ENCODE peak calls at places on chromosome 11, in eight cellular contexts. One of them, this sample, is unnamed.

GRCh38 chr11:1574256-1575242 is 2.5 kb upstream of the DUSP8 start:
- DNase-seq in AG09309: no peak
- DNase-seq in fibroblast of mammary gland: peak
- DNase-seq in NT2/D1: no peak
- DNase-seq in cardiac fibroblast: peak
- DNase-seq in NB4: peak
- DNase-seq in bronchial epithelial cell: no peak
- DNase-seq in ovary: peak
- DNase-seq in this sample: peak

GRCh38 chr11:108768370-108768769 is 103.5 kb downstream of the DDX10 start:
- DNase-seq in AG09309: peak
- DNase-seq in NT2/D1: no peak
- DNase-seq in cardiac fibroblast: peak
- DNase-seq in ovary: no peak
- DNase-seq in NB4: peak
- DNase-seq in fibroblast of mammary gland: peak
- DNase-seq in bronchial epithelial cell: no peak
- DNase-seq in this sample: peak

GRCh38 chr11:14774738-14775137 is 117.3 kb downstream of the CYP2R1 start:
- DNase-seq in cardiac fibroblast: peak
- DNase-seq in fibroblast of mammary gland: no peak
- DNase-seq in NB4: no peak
- DNase-seq in AG09309: no peak
- DNase-seq in ovary: no peak
- DNase-seq in NT2/D1: no peak
- DNase-seq in bronchial epithelial cell: peak
- DNase-seq in this sample: no peak

GRCh38 chr11:76763573-76764348 is 19.4 kb upstream of the TSKU start:
- DNase-seq in bronchial epithelial cell: peak
- DNase-seq in cardiac fibroblast: peak
- DNase-seq in NT2/D1: no peak
- DNase-seq in AG09309: peak
- DNase-seq in ovary: no peak
- DNase-seq in NB4: peak
- DNase-seq in fibroblast of mammary gland: peak
- DNase-seq in this sample: peak

GRCh38 chr11:9280655-9281301 is 15.6 kb upstream of the DENND5A start:
- DNase-seq in cardiac fibroblast: peak
- DNase-seq in bronchial epithelial cell: peak
- DNase-seq in fibroblast of mammary gland: peak
- DNase-seq in ovary: no peak
- DNase-seq in AG09309: no peak
- DNase-seq in NB4: peak
- DNase-seq in NT2/D1: no peak
- DNase-seq in this sample: peak

GRCh38 chr11:13016415-13016814 is 7.3 kb downstream of the RASSF10 start:
- DNase-seq in bronchial epithelial cell: peak
- DNase-seq in fibroblast of mammary gland: no peak
- DNase-seq in NB4: peak
- DNase-seq in AG09309: no peak
- DNase-seq in NT2/D1: no peak
- DNase-seq in ovary: no peak
- DNase-seq in cardiac fibroblast: no peak
- DNase-seq in this sample: no peak

GRCh38 chr11:118648291-118648690 is 31.2 kb downstream of the TREH start:
- DNase-seq in cardiac fibroblast: no peak
- DNase-seq in NT2/D1: no peak
- DNase-seq in bronchial epithelial cell: no peak
- DNase-seq in ovary: no peak
- DNase-seq in fibroblast of mammary gland: no peak
- DNase-seq in AG09309: no peak
- DNase-seq in NB4: no peak
- DNase-seq in this sample: no peak

GRCh38 chr11:113994077-113994954 is 19.4 kb downstream of the HTR3A start:
- DNase-seq in cardiac fibroblast: peak
- DNase-seq in ovary: no peak
- DNase-seq in NT2/D1: no peak
- DNase-seq in bronchial epithelial cell: no peak
- DNase-seq in NB4: peak
- DNase-seq in AG09309: no peak
- DNase-seq in fibroblast of mammary gland: no peak
- DNase-seq in this sample: no peak

GRCh38 chr11:65586247-65586630 is 9.4 kb downstream of the KCNK7 start:
- DNase-seq in bronchial epithelial cell: no peak
- DNase-seq in cardiac fibroblast: no peak
- DNase-seq in NT2/D1: no peak
- DNase-seq in NB4: no peak
- DNase-seq in ovary: no peak
- DNase-seq in fibroblast of mammary gland: no peak
- DNase-seq in AG09309: no peak
- DNase-seq in this sample: no peak

GRCh38 chr11:79055866-79056632 is 384.8 kb downstream of the TENM4 start:
- DNase-seq in NT2/D1: no peak
- DNase-seq in NB4: no peak
- DNase-seq in bronchial epithelial cell: no peak
- DNase-seq in ovary: no peak
- DNase-seq in AG09309: peak
- DNase-seq in fibroblast of mammary gland: peak
- DNase-seq in cardiac fibroblast: peak
- DNase-seq in this sample: peak

GRCh38 chr11:130001491-130002351 is 914 bp downstream of the PRDM10 start:
- DNase-seq in NT2/D1: no peak
- DNase-seq in ovary: peak
- DNase-seq in cardiac fibroblast: peak
- DNase-seq in bronchial epithelial cell: peak
- DNase-seq in AG09309: no peak
- DNase-seq in NB4: peak
- DNase-seq in fibroblast of mammary gland: peak
- DNase-seq in this sample: peak

GRCh38 chr11:118488480-118489109 is 38.7 kb upstream of the TTC36 start:
- DNase-seq in cardiac fibroblast: peak
- DNase-seq in NB4: peak
- DNase-seq in bronchial epithelial cell: peak
- DNase-seq in NT2/D1: peak
- DNase-seq in fibroblast of mammary gland: peak
- DNase-seq in AG09309: peak
- DNase-seq in ovary: peak
- DNase-seq in this sample: peak

GRCh38 chr11:80596291-80596810 is 1155.5 kb upstream of the TENM4 start:
- DNase-seq in AG09309: no peak
- DNase-seq in NB4: no peak
- DNase-seq in bronchial epithelial cell: peak
- DNase-seq in fibroblast of mammary gland: no peak
- DNase-seq in cardiac fibroblast: peak
- DNase-seq in ovary: no peak
- DNase-seq in NT2/D1: no peak
- DNase-seq in this sample: no peak

GRCh38 chr11:44268073-44268806 is 41.7 kb downstream of the ALX4 start:
- DNase-seq in NT2/D1: no peak
- DNase-seq in bronchial epithelial cell: no peak
- DNase-seq in cardiac fibroblast: peak
- DNase-seq in fibroblast of mammary gland: no peak
- DNase-seq in ovary: no peak
- DNase-seq in NB4: peak
- DNase-seq in AG09309: no peak
- DNase-seq in this sample: no peak

GRCh38 chr11:20258496-20258895 is 98.2 kb upstream of the DBX1 start:
- DNase-seq in bronchial epithelial cell: no peak
- DNase-seq in fibroblast of mammary gland: no peak
- DNase-seq in cardiac fibroblast: no peak
- DNase-seq in NB4: no peak
- DNase-seq in NT2/D1: no peak
- DNase-seq in ovary: no peak
- DNase-seq in AG09309: no peak
- DNase-seq in this sample: no peak

GRCh38 chr11:47111318-47111804 is 65.3 kb downstream of the ARFGAP2 start:
- DNase-seq in NB4: no peak
- DNase-seq in NT2/D1: no peak
- DNase-seq in cardiac fibroblast: no peak
- DNase-seq in ovary: no peak
- DNase-seq in AG09309: no peak
- DNase-seq in bronchial epithelial cell: no peak
- DNase-seq in fibroblast of mammary gland: no peak
- DNase-seq in this sample: no peak

GRCh38 chr11:60934091-60934789 is 10.0 kb downstream of the TMEM132A start:
- DNase-seq in cardiac fibroblast: no peak
- DNase-seq in fibroblast of mammary gland: no peak
- DNase-seq in NB4: no peak
- DNase-seq in NT2/D1: no peak
- DNase-seq in bronchial epithelial cell: no peak
- DNase-seq in ovary: no peak
- DNase-seq in AG09309: no peak
- DNase-seq in this sample: no peak

GRCh38 chr11:60937144-60937527 is 12.9 kb downstream of the TMEM132A start:
- DNase-seq in fibroblast of mammary gland: no peak
- DNase-seq in NT2/D1: no peak
- DNase-seq in NB4: no peak
- DNase-seq in bronchial epithelial cell: no peak
- DNase-seq in AG09309: no peak
- DNase-seq in ovary: peak
- DNase-seq in cardiac fibroblast: peak
- DNase-seq in this sample: no peak

GRCh38 chr11:60934790-60935605 is 10.7 kb downstream of the TMEM132A start:
- DNase-seq in fibroblast of mammary gland: no peak
- DNase-seq in AG09309: no peak
- DNase-seq in ovary: no peak
- DNase-seq in bronchial epithelial cell: no peak
- DNase-seq in NT2/D1: no peak
- DNase-seq in NB4: no peak
- DNase-seq in cardiac fibroblast: no peak
- DNase-seq in this sample: no peak

GRCh38 chr11:60936467-60937143 is 12.3 kb downstream of the TMEM132A start:
- DNase-seq in NT2/D1: no peak
- DNase-seq in fibroblast of mammary gland: no peak
- DNase-seq in NB4: no peak
- DNase-seq in bronchial epithelial cell: no peak
- DNase-seq in ovary: no peak
- DNase-seq in cardiac fibroblast: no peak
- DNase-seq in AG09309: no peak
- DNase-seq in this sample: no peak

GRCh38 chr11:60935676-60936442 is 11.6 kb downstream of the TMEM132A start:
- DNase-seq in AG09309: no peak
- DNase-seq in NT2/D1: no peak
- DNase-seq in fibroblast of mammary gland: no peak
- DNase-seq in bronchial epithelial cell: peak
- DNase-seq in ovary: no peak
- DNase-seq in cardiac fibroblast: no peak
- DNase-seq in NB4: no peak
- DNase-seq in this sample: no peak
- H3K4me3 ChIP-seq in AG09309: no peak
- H3K4me3 ChIP-seq in NT2/D1: no peak
- H3K4me3 ChIP-seq in fibroblast of mammary gland: no peak
- H3K4me3 ChIP-seq in bronchial epithelial cell: no peak
- H3K4me3 ChIP-seq in ovary: no peak
- H3K4me3 ChIP-seq in cardiac fibroblast: no peak
- H3K4me3 ChIP-seq in NB4: no peak
- H3K4me3 ChIP-seq in this sample: no peak

GRCh38 chr11:111870522-111870886 is 877 bp downstream of the ALG9 start:
- DNase-seq in cardiac fibroblast: no peak
- DNase-seq in fibroblast of mammary gland: no peak
- DNase-seq in NT2/D1: no peak
- DNase-seq in AG09309: no peak
- DNase-seq in NB4: no peak
- DNase-seq in ovary: no peak
- DNase-seq in bronchial epithelial cell: no peak
- DNase-seq in this sample: no peak

GRCh38 chr11:111870887-111871692 is at the start of gene ALG9:
- DNase-seq in bronchial epithelial cell: peak
- DNase-seq in ovary: peak
- DNase-seq in cardiac fibroblast: peak
- DNase-seq in NT2/D1: peak
- DNase-seq in AG09309: peak
- DNase-seq in fibroblast of mammary gland: peak
- DNase-seq in NB4: peak
- DNase-seq in this sample: peak

GRCh38 chr11:111871693-111872161 is 346 bp upstream of the ALG9 start:
- DNase-seq in NB4: peak
- DNase-seq in NT2/D1: no peak
- DNase-seq in AG09309: no peak
- DNase-seq in fibroblast of mammary gland: no peak
- DNase-seq in cardiac fibroblast: no peak
- DNase-seq in bronchial epithelial cell: peak
- DNase-seq in ovary: no peak
- DNase-seq in this sample: no peak

DNA sequence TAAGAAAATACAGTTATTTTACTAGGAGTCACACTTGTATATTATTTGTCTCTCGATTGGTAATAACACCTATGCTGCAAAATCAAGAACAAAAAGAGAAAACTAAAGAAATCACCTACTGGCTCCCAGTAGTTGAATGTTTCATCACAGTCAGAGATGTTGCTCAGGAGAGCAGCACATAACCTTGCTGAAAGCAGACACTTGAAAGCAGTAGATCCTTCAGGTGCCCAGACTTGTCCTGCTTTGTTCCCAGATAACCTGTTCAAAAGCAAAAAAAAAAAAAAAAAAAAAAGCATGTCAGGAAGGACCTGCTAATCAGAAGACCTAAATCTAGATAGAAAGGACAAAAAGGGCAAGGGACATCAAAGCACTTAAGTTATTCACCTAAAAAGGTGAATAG is 1.3 kb downstream of the ALG9 start:
- DNase-seq in fibroblast of mammary gland: no peak
- DNase-seq in AG09309: no peak
- DNase-seq in ovary: no peak
- DNase-seq in NT2/D1: no peak
- DNase-seq in cardiac fibroblast: no peak
- DNase-seq in bronchial epithelial cell: peak
- DNase-seq in NB4: no peak
- DNase-seq in this sample: no peak
- H3K4me3 ChIP-seq in fibroblast of mammary gland: no peak
- H3K4me3 ChIP-seq in AG09309: no peak
- H3K4me3 ChIP-seq in ovary: no peak
- H3K4me3 ChIP-seq in NT2/D1: no peak
- H3K4me3 ChIP-seq in cardiac fibroblast: no peak
- H3K4me3 ChIP-seq in bronchial epithelial cell: no peak
- H3K4me3 ChIP-seq in NB4: peak
- H3K4me3 ChIP-seq in this sample: no peak

DNA sequence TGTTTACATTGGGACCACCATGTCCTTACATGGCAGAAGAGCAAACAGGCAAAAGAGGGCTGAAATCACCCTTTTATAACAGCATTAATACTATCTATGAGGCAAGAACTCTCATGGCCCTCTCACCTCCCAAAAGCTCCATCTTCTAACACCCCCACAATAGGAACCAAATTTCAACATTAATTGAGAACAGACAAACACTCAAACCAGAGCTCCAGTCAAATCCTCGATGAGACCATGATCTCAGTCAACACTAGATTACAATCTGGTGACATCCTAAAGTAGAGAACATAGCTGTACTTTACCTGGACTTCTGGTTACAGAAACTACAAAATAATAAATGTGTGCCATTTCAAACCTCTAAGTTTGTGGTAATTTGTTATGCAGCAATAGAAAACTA is 25.1 kb downstream of the OR2AG2 start:
- DNase-seq in NB4: no peak
- DNase-seq in cardiac fibroblast: no peak
- DNase-seq in AG09309: no peak
- DNase-seq in bronchial epithelial cell: no peak
- DNase-seq in ovary: no peak
- DNase-seq in NT2/D1: no peak
- DNase-seq in fibroblast of mammary gland: no peak
- DNase-seq in this sample: no peak
- H3K4me3 ChIP-seq in NB4: no peak
- H3K4me3 ChIP-seq in cardiac fibroblast: no peak
- H3K4me3 ChIP-seq in AG09309: no peak
- H3K4me3 ChIP-seq in bronchial epithelial cell: no peak
- H3K4me3 ChIP-seq in ovary: no peak
- H3K4me3 ChIP-seq in NT2/D1: no peak
- H3K4me3 ChIP-seq in fibroblast of mammary gland: no peak
- H3K4me3 ChIP-seq in this sample: no peak

GRCh38 chr11:68684385-68685356 is at the start of gene GAL:
- DNase-seq in NT2/D1: no peak
- DNase-seq in cardiac fibroblast: no peak
- DNase-seq in AG09309: no peak
- DNase-seq in bronchial epithelial cell: no peak
- DNase-seq in NB4: peak
- DNase-seq in fibroblast of mammary gland: no peak
- DNase-seq in ovary: no peak
- DNase-seq in this sample: no peak
- H3K4me3 ChIP-seq in NT2/D1: peak
- H3K4me3 ChIP-seq in cardiac fibroblast: peak
- H3K4me3 ChIP-seq in AG09309: peak
- H3K4me3 ChIP-seq in bronchial epithelial cell: peak
- H3K4me3 ChIP-seq in NB4: peak
- H3K4me3 ChIP-seq in fibroblast of mammary gland: peak
- H3K4me3 ChIP-seq in ovary: no peak
- H3K4me3 ChIP-seq in this sample: peak